ENCODE peak calls at places on chromosomes 13 and 19, in eight cellular contexts. P is pulmonary artery endothelial cell; F is keratinocyte; M is HFFc6; B is activated CD4-positive, alpha-beta T cell treated with anti-CD3 and anti-CD28 coated beads, Interleukin-2, amount 50 U/mL, for 48 hours; H is stimulated activated CD4-positive, alpha-beta T cell treated with anti-CD3 and anti-CD28 coated beads, Interleukin-15, amount 100 ng/mL, for 1 hour; N is NCI-H774; V is stimulated activated CD8-positive, alpha-beta memory T cell treated with anti-CD3 and anti-CD28 coated beads, Interleukin-4, amount 100 ng/mL, for 24 hours. S is an unnamed sample.

GRCh38 chr19:22545751-22546150 is 88.4 kb upstream of the ZNF492 start:
- DNase-seq in B (peak), F (no peak), N (no peak), V (no peak), M (no peak), P (no peak), H (no peak), S (no peak)

GRCh38 chr19:18173054-18173571 is 500 bp upstream of the IFI30 start:
- DNase-seq in H (no peak), M (no peak), F (no peak), N (no peak), B (no peak), P (no peak), V (no peak), S (no peak)

GRCh38 chr13:110448230-110448629 is 113.3 kb downstream of the RAB20 start:
- DNase-seq in V (no peak), P (no peak), H (no peak), F (peak), B (no peak), N (no peak), M (peak), S (no peak)

GRCh38 chr13:100789481-100789880 is 114.9 kb upstream of the TMTC4 start:
- DNase-seq in B (no peak), N (peak), H (no peak), F (no peak), V (no peak), M (no peak), P (peak), S (peak)

GRCh38 chr19:8638078-8638619 is 7.7 kb downstream of the NFILZ start:
- DNase-seq in P (no peak), H (no peak), V (no peak), M (no peak), F (no peak), B (no peak), N (no peak), S (no peak)

GRCh38 chr13:27131202-27131623 is 40.4 kb downstream of the USP12 start:
- DNase-seq in M (no peak), V (peak), N (no peak), F (peak), B (peak), H (peak), P (no peak), S (peak)

GRCh38 chr19:40286674-40287421 is 1.7 kb upstream of the AKT2 start:
- DNase-seq in V (no peak), P (no peak), H (no peak), F (no peak), B (no peak), N (no peak), M (no peak), S (no peak)

GRCh38 chr19:48587387-48587786 is 19.2 kb upstream of the SPACA4 start:
- DNase-seq in F (no peak), B (no peak), V (no peak), M (no peak), P (no peak), H (no peak), N (no peak), S (no peak)

GRCh38 chr13:108927615-108928014 is 298.2 kb downstream of the MYO16 start:
- DNase-seq in M (no peak), V (no peak), P (no peak), N (no peak), B (no peak), H (no peak), F (no peak), S (no peak)

GRCh38 chr13:31747271-31747670 is 7.9 kb downstream of the RXFP2 start:
- DNase-seq in M (no peak), N (no peak), F (no peak), H (no peak), V (no peak), B (no peak), P (no peak), S (no peak)

GRCh38 chr13:27425918-27426630 is 1.7 kb downstream of the GTF3A start:
- DNase-seq in N (no peak), H (peak), V (peak), P (peak), B (peak), F (peak), M (no peak), S (peak)

GRCh38 chr13:28451482-28452217 is 43.3 kb downstream of the FLT1 start:
- DNase-seq in B (no peak), M (no peak), P (peak), N (no peak), H (no peak), F (no peak), V (no peak), S (no peak)

GRCh38 chr13:49935171-49936084 is 712 bp downstream of the SPRYD7 start:
- DNase-seq in P (peak), M (peak), N (no peak), V (peak), B (peak), H (no peak), F (peak), S (peak)

GRCh38 chr19:35040826-35041547 is 534 bp upstream of the HPN start:
- DNase-seq in H (no peak), N (no peak), P (no peak), V (no peak), B (peak), M (no peak), F (no peak), S (peak)

GRCh38 chr13:35976126-35976525 is 155.1 kb downstream of the DCLK1 start:
- DNase-seq in B (no peak), H (no peak), N (no peak), M (no peak), V (no peak), P (no peak), F (no peak), S (no peak)

GRCh38 chr13:30991922-30992321 is 59.5 kb downstream of the TEX26 start:
- DNase-seq in N (no peak), P (no peak), V (no peak), F (no peak), M (no peak), H (no peak), B (no peak), S (no peak)

GRCh38 chr13:24502567-24503375 is 9.8 kb downstream of the PARP4 start:
- DNase-seq in H (no peak), M (peak), N (no peak), V (no peak), B (no peak), F (no peak), P (no peak), S (peak)

GRCh38 chr13:98688373-98688772 is 64.1 kb downstream of the SLC15A1 start:
- DNase-seq in N (no peak), F (no peak), M (no peak), H (no peak), B (no peak), V (no peak), P (no peak), S (no peak)

GRCh38 chr19:55623130-55623868 is 1.1 kb downstream of the ZNF784 start:
- DNase-seq in M (no peak), F (no peak), V (no peak), H (no peak), P (no peak), B (no peak), N (no peak), S (no peak)

GRCh38 chr19:38173324-38174041 is 50.5 kb downstream of the DPF1 start:
- DNase-seq in P (peak), F (peak), M (no peak), N (peak), B (no peak), H (no peak), V (no peak), S (no peak)

GRCh38 chr19:38639679-38640078 is 7.8 kb upstream of the ACTN4 start:
- DNase-seq in F (no peak), N (no peak), V (no peak), P (no peak), H (no peak), B (no peak), M (no peak), S (no peak)

GRCh38 chr13:113967729-113968462 is 6.0 kb downstream of the C13orf46 start:
- DNase-seq in B (no peak), V (no peak), H (no peak), P (no peak), F (no peak), N (no peak), M (no peak), S (no peak)

GRCh38 chr13:103030776-103031175 is 35.4 kb downstream of the SLC10A2 start:
- DNase-seq in V (no peak), F (no peak), P (no peak), M (no peak), H (no peak), N (no peak), B (no peak), S (no peak)

GRCh38 chr19:30959011-30959410 is 390.2 kb downstream of the TSHZ3 start:
- DNase-seq in F (no peak), V (no peak), M (no peak), P (no peak), N (no peak), H (no peak), B (no peak), S (no peak)

GRCh38 chr19:31350693-31351211 is 1.5 kb upstream of the TSHZ3 start:
- DNase-seq in B (peak), V (no peak), N (no peak), H (no peak), P (no peak), M (peak), F (no peak), S (peak)

GRCh38 chr19:38285567-38285966 is 18.5 kb upstream of the C19orf33 start:
- DNase-seq in F (no peak), H (no peak), N (no peak), V (no peak), M (peak), B (no peak), P (no peak), S (no peak)

GRCh38 chr13:64810701-64811258 is 2419.4 kb downstream of the PCDH9 start:
- DNase-seq in P (peak), B (no peak), M (peak), H (no peak), V (no peak), N (no peak), F (no peak), S (no peak)

GRCh38 chr13:38409771-38410170 is 60.1 kb downstream of the UFM1 start:
- DNase-seq in H (no peak), P (no peak), B (no peak), V (no peak), M (no peak), N (no peak), F (no peak), S (no peak)

GRCh38 chr13:94886191-94886590 is 173.8 kb upstream of the SOX21 start:
- DNase-seq in M (peak), V (no peak), F (no peak), B (no peak), H (no peak), N (no peak), P (no peak), S (peak)

GRCh38 chr19:18312021-18312534 is 10.8 kb downstream of the LSM4 start:
- DNase-seq in N (no peak), F (no peak), H (no peak), M (no peak), B (no peak), P (no peak), V (no peak), S (peak)

GRCh38 chr13:111280226-111280625 is 40.2 kb upstream of the TEX29 start:
- DNase-seq in H (no peak), B (no peak), F (no peak), N (no peak), P (no peak), M (no peak), V (no peak), S (no peak)

GRCh38 chr19:13138171-13138915 is 11.8 kb downstream of the STX10 start:
- DNase-seq in V (no peak), N (no peak), F (no peak), M (no peak), H (no peak), P (no peak), B (no peak), S (no peak)

GRCh38 chr19:33100894-33101644 is 20.1 kb downstream of the GPATCH1 start:
- DNase-seq in H (no peak), M (no peak), P (no peak), N (no peak), V (no peak), F (no peak), B (no peak), S (peak)

GRCh38 chr13:20714563-20715339 is 11.3 kb downstream of the IL17D start:
- DNase-seq in V (no peak), F (no peak), P (peak), N (no peak), B (no peak), H (no peak), M (no peak), S (peak)